ENCODE peak calls at places on chromosomes 6 and 20, in four cellular contexts. Q is IMR-90, R is cardiac muscle cell, G is BJ. N is an unnamed sample.

GRCh38 chr6:157304840-157305675 is 18.3 kb downstream of the TMEM242 start:
- DNase-seq in G (peak), R (peak), Q (peak), N (no peak)

GRCh38 chr6:86500035-86500434 is 437.3 kb upstream of the HTR1E start:
- DNase-seq in G (no peak), R (no peak), Q (no peak), N (no peak)

GRCh38 chr20:38874460-38875169 is 51.6 kb upstream of the FAM83D start:
- DNase-seq in G (no peak), Q (no peak), R (no peak), N (no peak)

GRCh38 chr20:62367483-62368302 is 581 bp upstream of the LAMA5 start:
- DNase-seq in Q (no peak), R (peak), G (no peak), N (no peak)

GRCh38 chr6:6665505-6665904 is 77.0 kb downstream of the LY86 start:
- DNase-seq in R (no peak), G (no peak), Q (no peak), N (no peak)

GRCh38 chr6:73058736-73059135 is 166.6 kb downstream of the KHDC1L start:
- DNase-seq in R (peak), Q (no peak), G (peak), N (no peak)

GRCh38 chr6:90493332-90493731 is 93.5 kb downstream of the MAP3K7 start:
- DNase-seq in G (no peak), Q (peak), R (peak), N (no peak)

GRCh38 chr6:30685977-30686907 is at the start of gene PPP1R18:
- DNase-seq in Q (peak), G (no peak), R (peak), N (no peak)

GRCh38 chr6:135314543-135314942 is 133.4 kb downstream of the MYB start:
- DNase-seq in R (no peak), G (no peak), Q (no peak), N (no peak)

GRCh38 chr20:20395856-20396600 is 28.1 kb downstream of the INSM1 start:
- DNase-seq in G (no peak), R (no peak), Q (no peak), N (no peak)

GRCh38 chr20:4418141-4418540 is 303.6 kb upstream of the PRND start:
- DNase-seq in Q (no peak), R (no peak), G (no peak), N (no peak)

GRCh38 chr20:57663241-57663640 is 43.0 kb upstream of the ZBP1 start:
- DNase-seq in Q (no peak), R (no peak), G (no peak), N (no peak)

GRCh38 chr6:75130784-75131183 is 75.1 kb downstream of the COL12A1 start:
- DNase-seq in G (no peak), Q (peak), R (peak), N (no peak)

GRCh38 chr20:34123309-34123708 is 11.3 kb upstream of the EIF2S2 start:
- DNase-seq in G (no peak), R (no peak), Q (no peak), N (no peak)

GRCh38 chr6:125791151-125791819 is 525 bp downstream of the NCOA7 start:
- DNase-seq in R (peak), Q (peak), G (no peak), N (no peak)

GRCh38 chr6:71312089-71312488 is 23.5 kb downstream of the OGFRL1 start:
- DNase-seq in Q (no peak), G (no peak), R (no peak), N (no peak)

GRCh38 chr6:142301421-142302391 is at the start of gene ADGRG6:
- DNase-seq in Q (peak), G (no peak), R (peak), N (no peak)

GRCh38 chr6:30264731-30265130 is 51.5 kb upstream of the TRIM26 start:
- DNase-seq in Q (peak), G (no peak), R (no peak), N (no peak)

GRCh38 chr20:17825251-17825691 is 125.5 kb downstream of the BANF2 start:
- DNase-seq in G (no peak), R (peak), Q (no peak), N (no peak)

GRCh38 chr6:143746202-143747119 is 68.7 kb downstream of the PHACTR2 start:
- DNase-seq in R (no peak), Q (no peak), G (no peak), N (no peak)

GRCh38 chr6:77457720-77458349 is 5.5 kb downstream of the HTR1B start:
- DNase-seq in Q (peak), G (peak), R (peak), N (peak)

GRCh38 chr6:31004285-31004684 is 6.0 kb upstream of the MUC22 start:
- DNase-seq in G (no peak), Q (no peak), R (no peak), N (no peak)

GRCh38 chr6:111580826-111581505 is 24.7 kb downstream of the TRAF3IP2 start:
- DNase-seq in R (peak), G (no peak), Q (peak), N (no peak)

GRCh38 chr6:33622456-33623431 is 1.6 kb downstream of the ITPR3 start:
- DNase-seq in G (no peak), R (no peak), Q (no peak), N (no peak)

GRCh38 chr20:8127553-8128255 is 4.4 kb upstream of the PLCB1 start:
- DNase-seq in Q (peak), R (no peak), G (no peak), N (no peak)

GRCh38 chr20:36461600-36462439 is 79.5 kb upstream of the MYL9 start:
- DNase-seq in Q (peak), R (peak), G (no peak), N (no peak)

GRCh38 chr6:473759-474453 is 82.4 kb downstream of the IRF4 start:
- DNase-seq in G (no peak), Q (no peak), R (no peak), N (no peak)

GRCh38 chr6:37258405-37258704 is 411 bp upstream of the TMEM217 start:
- DNase-seq in R (no peak), Q (no peak), G (no peak), N (no peak)

GRCh38 chr6:27505209-27506027 is 32.5 kb upstream of the ZNF184 start:
- DNase-seq in G (no peak), R (peak), Q (peak), N (peak)

GRCh38 chr6:123380257-123380656 is 256.5 kb downstream of the TRDN start:
- DNase-seq in R (peak), G (no peak), Q (no peak), N (peak)

DNA sequence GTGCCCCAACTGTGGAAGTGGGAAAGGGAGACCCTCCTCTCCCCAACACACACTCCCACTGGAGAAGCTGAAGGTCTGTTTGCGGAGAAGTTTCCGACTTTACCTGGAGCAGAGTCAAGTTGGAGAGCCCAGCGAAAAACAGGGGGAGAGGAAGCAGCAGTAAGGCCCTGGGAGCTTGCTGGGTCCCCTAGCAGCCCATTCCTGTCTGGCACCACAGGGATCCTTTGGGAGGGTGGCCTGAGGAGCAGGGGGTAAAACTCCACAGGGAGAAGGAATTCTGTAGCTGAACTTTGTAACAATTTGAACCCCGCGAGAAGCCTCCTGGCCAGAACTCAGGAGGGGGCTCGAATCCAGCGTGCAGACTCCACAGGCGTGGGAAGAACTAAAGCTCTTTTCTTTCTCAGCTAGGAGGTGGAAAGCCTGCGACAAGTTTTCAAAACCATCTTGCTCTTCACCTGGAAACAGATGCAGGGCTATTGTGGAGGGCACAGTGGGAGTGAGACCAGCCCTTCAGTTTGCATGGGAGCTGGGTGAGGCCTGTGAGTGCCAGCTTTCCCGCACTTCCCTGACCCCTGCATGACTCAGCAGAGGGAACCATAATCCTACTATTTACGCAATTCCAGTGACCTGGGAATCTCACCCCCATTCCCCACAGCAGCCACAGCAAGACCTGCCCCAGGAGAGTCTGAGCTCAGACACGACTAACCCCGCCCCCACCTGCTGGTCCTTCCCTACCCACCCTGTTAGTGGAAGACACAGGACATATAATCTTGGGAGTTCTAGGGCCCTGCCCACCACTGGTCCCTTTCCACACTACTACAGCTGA is 25.8 kb downstream of the SERPINB9 start:
- DNase-seq in R (peak), Q (peak), G (no peak), N (no peak)
- H3K4me3 ChIP-seq in R (no peak), Q (no peak), G (no peak), N (no peak)

GRCh38 chr20:22385602-22386299 is 198.6 kb downstream of the FOXA2 start:
- DNase-seq in Q (no peak), R (peak), G (no peak), N (no peak)
- TF ChIP-seq CTCF in Q (no peak), R (peak), G (no peak), N (peak)

GRCh38 chr6:32194388-32194787 is 1.9 kb upstream of the GPSM3 start:
- DNase-seq in R (no peak), Q (no peak), G (no peak), N (no peak)

GRCh38 chr6:32190946-32191677 is 1.1 kb upstream of the PBX2 start:
- DNase-seq in R (no peak), Q (no peak), G (no peak), N (no peak)

GRCh38 chr6:32190054-32190945 is at the start of gene PBX2:
- DNase-seq in R (peak), Q (peak), G (peak), N (peak)

GRCh38 chr6:32191696-32192607 is 491 bp downstream of the GPSM3 start:
- DNase-seq in R (no peak), Q (no peak), G (no peak), N (no peak)

GRCh38 chr6:32192608-32193039 is at the start of gene GPSM3:
- DNase-seq in G (no peak), Q (peak), R (peak), N (no peak)
- H3K4me3 ChIP-seq in G (peak), Q (no peak), R (no peak), N (no peak)

DNA sequence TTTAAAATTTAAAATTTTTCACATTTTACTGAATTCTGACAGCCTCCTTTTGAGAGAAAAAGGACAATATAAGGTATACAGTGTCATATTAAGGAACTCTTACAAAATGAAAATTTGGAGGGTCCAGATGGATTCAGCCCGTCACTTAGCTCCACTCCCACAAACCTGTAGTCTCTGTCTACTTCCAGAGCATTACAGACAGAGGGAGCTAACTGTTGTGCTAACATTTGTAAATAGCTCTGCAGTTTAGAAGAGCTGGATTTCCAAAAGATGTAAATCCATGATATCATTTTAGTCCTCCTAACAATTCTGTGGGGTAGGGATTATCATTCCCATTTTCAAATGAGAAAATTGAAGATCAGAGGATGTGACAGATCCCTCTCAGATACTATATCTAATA is 16.1 kb upstream of the SERINC3 start:
- DNase-seq in G (no peak), R (no peak), Q (peak), N (no peak)
- TF ChIP-seq CTCF in G (peak), R (no peak), Q (peak), N (peak)